ENCODE peak calls at places on chromosomes 4 and X, in six cellular contexts. Z is psoas muscle, X is NCI-H748 treated with DMSO at 0.1 percent for 48 hours, M is T-helper 2 cell, B is AG20443, K is thoracic aorta. J is an unnamed sample.

GRCh38 chr4:2087170-2087569 is 28.0 kb downstream of the NAT8L start:
- DNase-seq in Z (no peak), X (no peak), M (no peak), B (no peak), K (no peak), J (no peak)

GRCh38 chr4:158496030-158496741 is 25.5 kb upstream of the RXFP1 start:
- DNase-seq in Z (peak), X (no peak), M (no peak), B (no peak), K (no peak), J (peak)

GRCh38 chr4:153207027-153207426 is 2.8 kb downstream of the TRIM2 start:
- DNase-seq in Z (no peak), X (no peak), M (no peak), B (no peak), K (no peak), J (no peak)

GRCh38 chrX:72050011-72050410 is 81.7 kb downstream of the RTL5 start:
- DNase-seq in Z (no peak), X (no peak), M (no peak), B (peak), K (no peak), J (no peak)

GRCh38 chrX:3026074-3026588 is 15.1 kb upstream of the ARSF start:
- DNase-seq in Z (no peak), X (peak), M (no peak), B (no peak), K (no peak), J (no peak)

GRCh38 chrX:72026341-72027023 is 105.2 kb downstream of the RTL5 start:
- DNase-seq in Z (no peak), X (no peak), M (no peak), B (peak), K (no peak), J (peak)

GRCh38 chr4:82889287-82889686 is 1.7 kb downstream of the SEC31A start:
- DNase-seq in Z (no peak), X (no peak), M (no peak), B (no peak), K (no peak), J (no peak)

GRCh38 chrX:13545731-13546130 is 23.7 kb upstream of the EGFL6 start:
- DNase-seq in Z (no peak), X (no peak), M (no peak), B (no peak), K (no peak), J (no peak)

GRCh38 chr4:62661821-62662220 is 1461.7 kb downstream of the ADGRL3 start:
- DNase-seq in Z (no peak), X (no peak), M (no peak), B (no peak), K (no peak), J (no peak)

GRCh38 chrX:155577682-155578081 is 35.1 kb downstream of the TMLHE start:
- DNase-seq in Z (no peak), X (no peak), M (no peak), B (no peak), K (no peak), J (no peak)

GRCh38 chr4:151199496-151200190 is 77.3 kb upstream of the PRSS48 start:
- DNase-seq in Z (no peak), X (no peak), M (no peak), B (peak), K (no peak), J (no peak)

GRCh38 chr4:167616471-167616870 is 382.2 kb upstream of the SPOCK3 start:
- DNase-seq in Z (no peak), X (no peak), M (no peak), B (no peak), K (no peak), J (no peak)

GRCh38 chr4:1385373-1386340 is 20.6 kb downstream of the NKX1-1 start:
- DNase-seq in Z (peak), X (no peak), M (peak), B (no peak), K (no peak), J (no peak)

GRCh38 chr4:165634766-165635165 is 238.3 kb upstream of the TLL1 start:
- DNase-seq in Z (no peak), X (no peak), M (no peak), B (no peak), K (no peak), J (no peak)

GRCh38 chr4:109185951-109186350 is 116.5 kb downstream of the COL25A1 start:
- DNase-seq in Z (no peak), X (no peak), M (no peak), B (no peak), K (no peak), J (no peak)

GRCh38 chr4:1348014-1348513 is 1.1 kb downstream of the UVSSA start:
- DNase-seq in Z (no peak), X (no peak), M (no peak), B (no peak), K (no peak), J (no peak)

GRCh38 chr4:986949-987688 is at the start of gene IDUA:
- DNase-seq in Z (peak), X (no peak), M (peak), B (peak), K (no peak), J (peak)

GRCh38 chr4:76476606-76477005 is 41.6 kb downstream of the SHROOM3 start:
- DNase-seq in Z (no peak), X (no peak), M (no peak), B (no peak), K (no peak), J (no peak)

GRCh38 chrX:36867143-36867542 is 141.0 kb upstream of the FAM47C start:
- DNase-seq in Z (no peak), X (peak), M (no peak), B (peak), K (no peak), J (peak)

GRCh38 chr4:104693601-104694201 is 199.0 kb upstream of the CXXC4 start:
- DNase-seq in Z (no peak), X (no peak), M (no peak), B (no peak), K (no peak), J (no peak)

GRCh38 chrX:19740744-19741143 is 146.7 kb downstream of the SH3KBP1 start:
- DNase-seq in Z (no peak), X (no peak), M (no peak), B (no peak), K (no peak), J (no peak)

GRCh38 chr4:6177587-6178197 is 22.7 kb downstream of the JAKMIP1 start:
- DNase-seq in Z (no peak), X (no peak), M (no peak), B (no peak), K (no peak), J (no peak)

GRCh38 chr4:132383571-132384199 is 765.4 kb upstream of the PCDH10 start:
- DNase-seq in Z (no peak), X (no peak), M (no peak), B (no peak), K (no peak), J (no peak)

GRCh38 chr4:2788101-2788500 is 4.8 kb upstream of the SH3BP2 start:
- DNase-seq in Z (no peak), X (no peak), M (no peak), B (no peak), K (no peak), J (no peak)

GRCh38 chrX:129981207-129981553 is 1.3 kb upstream of the BCORL1 start:
- DNase-seq in Z (no peak), X (no peak), M (no peak), B (no peak), K (no peak), J (no peak)

GRCh38 chr4:10003666-10004065 is 17.6 kb downstream of the SLC2A9 start:
- DNase-seq in Z (no peak), X (no peak), M (no peak), B (no peak), K (no peak), J (no peak)

GRCh38 chrX:153366119-153366518 is 32.2 kb downstream of the ZNF275 start:
- DNase-seq in Z (no peak), X (no peak), M (no peak), B (no peak), K (no peak), J (no peak)

GRCh38 chrX:35101901-35102300 is 159.3 kb downstream of the FAM47B start:
- DNase-seq in Z (no peak), X (no peak), M (no peak), B (no peak), K (no peak), J (no peak)

GRCh38 chr4:52837716-52838558 is 24.2 kb upstream of the RASL11B start:
- DNase-seq in Z (no peak), X (no peak), M (no peak), B (peak), K (no peak), J (no peak)

GRCh38 chr4:119623025-119623424 is 5.6 kb downstream of the PDE5A start:
- DNase-seq in Z (no peak), X (no peak), M (no peak), B (no peak), K (no peak), J (no peak)

GRCh38 chr4:16663722-16664121 is 234.7 kb downstream of the LDB2 start:
- DNase-seq in Z (no peak), X (no peak), M (no peak), B (peak), K (no peak), J (no peak)

GRCh38 chrX:24676403-24677024 is 17.2 kb upstream of the POLA1 start:
- DNase-seq in Z (no peak), X (no peak), M (no peak), B (peak), K (no peak), J (no peak)

GRCh38 chr4:138890921-138891570 is 124.5 kb upstream of the NOCT start:
- DNase-seq in Z (no peak), X (peak), M (no peak), B (no peak), K (no peak), J (no peak)

GRCh38 chrX:20254712-20255299 is 11.9 kb downstream of the RPS6KA3 start:
- DNase-seq in Z (no peak), X (no peak), M (no peak), B (no peak), K (no peak), J (no peak)

GRCh38 chr4:6343950-6344408 is 74.3 kb downstream of the WFS1 start:
- DNase-seq in Z (no peak), X (no peak), M (no peak), B (peak), K (no peak), J (peak)